ENCODE peak calls at places on chromosomes 5 and 9, in five cellular contexts. D is effector memory CD4-positive, alpha-beta T cell; E is Panc1; N is uterus; I is stimulated activated CD4-positive, alpha-beta T cell treated with anti-CD3 and anti-CD28 coated beads, Interleukin-1b, Interleukin-23, amount 100 ng/mL, for 1 hour. X is an unnamed sample.

GRCh38 chr9:16960084-16960483 is 89.6 kb upstream of the BNC2 start:
- DNase-seq in D (no peak), E (no peak), I (no peak), N (no peak), X (no peak)

GRCh38 chr9:76311576-76311975 is 82.7 kb downstream of the RFK start:
- DNase-seq in I (no peak), E (no peak), N (no peak), D (no peak), X (no peak)

GRCh38 chr9:77451507-77451906 is 196.6 kb downstream of the GNA14 start:
- DNase-seq in I (no peak), D (no peak), N (no peak), E (no peak), X (no peak)

GRCh38 chr9:70470050-70471015 is 55.9 kb upstream of the KLF9 start:
- DNase-seq in E (no peak), D (no peak), N (no peak), I (no peak), X (no peak)

GRCh38 chr9:133767625-133768024 is 29.5 kb upstream of the SARDH start:
- DNase-seq in E (no peak), I (no peak), N (no peak), D (no peak), X (no peak)

GRCh38 chr9:81379655-81380054 is 309.7 kb downstream of the TLE1 start:
- DNase-seq in D (no peak), E (no peak), N (no peak), I (no peak), X (no peak)

GRCh38 chr5:146107901-146108300 is 2.5 kb upstream of the PLAC8L1 start:
- DNase-seq in E (no peak), I (no peak), D (no peak), N (no peak), X (no peak)

GRCh38 chr5:90878081-90878480 is 319.5 kb downstream of the ADGRV1 start:
- DNase-seq in E (no peak), D (no peak), N (no peak), I (no peak), X (no peak)

GRCh38 chr5:34959323-34959722 is 30.0 kb downstream of the DNAJC21 start:
- DNase-seq in D (no peak), I (no peak), N (no peak), E (no peak), X (no peak)

GRCh38 chr5:116308391-116308790 is 223.6 kb downstream of the COMMD10 start:
- DNase-seq in D (no peak), I (no peak), E (no peak), N (no peak), X (no peak)

GRCh38 chr5:159178978-159179377 is 30.4 kb downstream of the RNF145 start:
- DNase-seq in I (no peak), E (peak; percentile 50), D (no peak), N (peak; percentile 38), X (no peak)

GRCh38 chr9:14279671-14280070 is 34.3 kb downstream of the NFIB start:
- DNase-seq in D (no peak), I (no peak), E (no peak), N (no peak), X (no peak)

GRCh38 chr5:1834022-1834551 is 32.9 kb downstream of the NDUFS6 start:
- DNase-seq in D (no peak), E (no peak), I (no peak), N (no peak), X (no peak)

GRCh38 chr9:111455638-111456037 is 28.5 kb downstream of the ECPAS start:
- DNase-seq in D (no peak), N (no peak), I (no peak), E (no peak), X (no peak)